ENCODE peak calls at places on chromosomes 13 and 19, in five cellular contexts. One of them, this sample, is unnamed.

GRCh38 chr19:6066661-6067646 is 43.3 kb downstream of the RFX2 start:
- DNase-seq in cardiac muscle cell: peak; percentile 73
- DNase-seq in IMR-90: peak; percentile 86
- DNase-seq in heart right ventricle: peak; percentile 91
- DNase-seq in heart left ventricle: peak; percentile 98
- DNase-seq in this sample: peak; percentile 97

GRCh38 chr13:31444266-31444862 is 244.6 kb downstream of the B3GLCT start:
- DNase-seq in heart left ventricle: no peak
- DNase-seq in cardiac muscle cell: no peak
- DNase-seq in heart right ventricle: peak; percentile 17
- DNase-seq in IMR-90: no peak
- DNase-seq in this sample: no peak

GRCh38 chr19:49786432-49786831 is 19.6 kb downstream of the AP2A1 start:
- DNase-seq in heart left ventricle: no peak
- DNase-seq in IMR-90: peak; percentile 53
- DNase-seq in cardiac muscle cell: peak; percentile 23
- DNase-seq in heart right ventricle: no peak
- DNase-seq in this sample: no peak

GRCh38 chr19:3459322-3459881 is 20.9 kb downstream of the SMIM24 start:
- DNase-seq in IMR-90: peak; percentile 94
- DNase-seq in heart left ventricle: peak; percentile 95
- DNase-seq in cardiac muscle cell: peak; percentile 60
- DNase-seq in heart right ventricle: peak; percentile 76
- DNase-seq in this sample: peak; percentile 80

GRCh38 chr19:14507704-14508246 is 10.4 kb downstream of the DNAJB1 start:
- DNase-seq in cardiac muscle cell: peak; percentile 74
- DNase-seq in heart left ventricle: no peak
- DNase-seq in IMR-90: peak; percentile 67
- DNase-seq in heart right ventricle: no peak
- DNase-seq in this sample: no peak

GRCh38 chr13:46057251-46058015 is 4.9 kb upstream of the ZC3H13 start:
- DNase-seq in heart right ventricle: no peak
- DNase-seq in cardiac muscle cell: no peak
- DNase-seq in IMR-90: peak; percentile 18
- DNase-seq in heart left ventricle: no peak
- DNase-seq in this sample: no peak

GRCh38 chr19:13023666-13024065 is 28.4 kb downstream of the NFIX start:
- DNase-seq in cardiac muscle cell: no peak
- DNase-seq in heart right ventricle: no peak
- DNase-seq in IMR-90: no peak
- DNase-seq in heart left ventricle: no peak
- DNase-seq in this sample: no peak

GRCh38 chr13:46521921-46522691 is 30.9 kb upstream of the LRCH1 start:
- DNase-seq in heart left ventricle: no peak
- DNase-seq in IMR-90: no peak
- DNase-seq in heart right ventricle: no peak
- DNase-seq in cardiac muscle cell: no peak
- DNase-seq in this sample: no peak

GRCh38 chr13:94176576-94176975 is 302.9 kb downstream of the DCT start:
- DNase-seq in heart right ventricle: no peak
- DNase-seq in IMR-90: no peak
- DNase-seq in cardiac muscle cell: no peak
- DNase-seq in heart left ventricle: no peak
- DNase-seq in this sample: no peak

GRCh38 chr13:34993470-34993869 is 51.4 kb downstream of the NBEA start:
- DNase-seq in heart left ventricle: no peak
- DNase-seq in cardiac muscle cell: no peak
- DNase-seq in heart right ventricle: no peak
- DNase-seq in IMR-90: no peak
- DNase-seq in this sample: no peak

GRCh38 chr19:54364775-54365257 is at the start of gene LAIR1:
- DNase-seq in heart right ventricle: peak; percentile 34
- DNase-seq in heart left ventricle: peak; percentile 52
- DNase-seq in IMR-90: no peak
- DNase-seq in cardiac muscle cell: no peak
- DNase-seq in this sample: no peak

GRCh38 chr13:85974604-85975366 is 175.6 kb upstream of the SLITRK6 start:
- DNase-seq in heart right ventricle: no peak
- DNase-seq in cardiac muscle cell: peak; percentile 79
- DNase-seq in IMR-90: no peak
- DNase-seq in heart left ventricle: no peak
- DNase-seq in this sample: no peak

GRCh38 chr19:36772341-36773222 is at the start of gene ZNF850:
- DNase-seq in IMR-90: peak; percentile 92
- DNase-seq in heart right ventricle: peak; percentile 96
- DNase-seq in heart left ventricle: peak; percentile 96
- DNase-seq in cardiac muscle cell: peak; percentile 97
- DNase-seq in this sample: peak; percentile 98

GRCh38 chr19:14562660-14563589 is 8.9 kb downstream of the NDUFB7 start:
- DNase-seq in cardiac muscle cell: no peak
- DNase-seq in heart right ventricle: peak; percentile 22
- DNase-seq in heart left ventricle: no peak
- DNase-seq in IMR-90: no peak
- DNase-seq in this sample: no peak

GRCh38 chr13:32086791-32087441 is 55.3 kb downstream of the FRY start:
- DNase-seq in heart left ventricle: no peak
- DNase-seq in IMR-90: no peak
- DNase-seq in cardiac muscle cell: no peak
- DNase-seq in heart right ventricle: no peak
- DNase-seq in this sample: no peak

GRCh38 chr13:113767366-113767765 is 8.3 kb downstream of the TMEM255B start:
- DNase-seq in IMR-90: no peak
- DNase-seq in heart left ventricle: no peak
- DNase-seq in heart right ventricle: no peak
- DNase-seq in cardiac muscle cell: no peak
- DNase-seq in this sample: no peak
- H3K9me3 ChIP-seq in IMR-90: peaks cover 5% of the 10 kb centered on the region
- H3K9me3 ChIP-seq in heart left ventricle: peaks cover 7% of the 10 kb centered on the region
- H3K9me3 ChIP-seq in heart right ventricle: no peaks in the 10 kb centered on the region
- H3K9me3 ChIP-seq in cardiac muscle cell: no peaks in the 10 kb centered on the region
- H3K9me3 ChIP-seq in this sample: no peaks in the 10 kb centered on the region

GRCh38 chr19:19319725-19320361 is 466 bp downstream of the SUGP1 start:
- DNase-seq in cardiac muscle cell: no peak
- DNase-seq in IMR-90: no peak
- DNase-seq in heart left ventricle: no peak
- DNase-seq in heart right ventricle: no peak
- DNase-seq in this sample: no peak

GRCh38 chr19:19320362-19321142 is at the start of the genes MAU2 and SUGP1:
- DNase-seq in heart left ventricle: peak; percentile 92
- DNase-seq in cardiac muscle cell: peak; percentile 93
- DNase-seq in heart right ventricle: peak; percentile 88
- DNase-seq in IMR-90: peak; percentile 90
- DNase-seq in this sample: peak; percentile 92

GRCh38 chr19:19324059-19324755 is 3.6 kb downstream of the MAU2 start:
- DNase-seq in cardiac muscle cell: no peak
- DNase-seq in heart right ventricle: no peak
- DNase-seq in IMR-90: no peak
- DNase-seq in heart left ventricle: no peak
- DNase-seq in this sample: no peak

GRCh38 chr19:19316082-19316481 is 4.2 kb downstream of the SUGP1 start:
- DNase-seq in IMR-90: no peak
- DNase-seq in cardiac muscle cell: no peak
- DNase-seq in heart left ventricle: no peak
- DNase-seq in heart right ventricle: no peak
- DNase-seq in this sample: no peak

DNA sequence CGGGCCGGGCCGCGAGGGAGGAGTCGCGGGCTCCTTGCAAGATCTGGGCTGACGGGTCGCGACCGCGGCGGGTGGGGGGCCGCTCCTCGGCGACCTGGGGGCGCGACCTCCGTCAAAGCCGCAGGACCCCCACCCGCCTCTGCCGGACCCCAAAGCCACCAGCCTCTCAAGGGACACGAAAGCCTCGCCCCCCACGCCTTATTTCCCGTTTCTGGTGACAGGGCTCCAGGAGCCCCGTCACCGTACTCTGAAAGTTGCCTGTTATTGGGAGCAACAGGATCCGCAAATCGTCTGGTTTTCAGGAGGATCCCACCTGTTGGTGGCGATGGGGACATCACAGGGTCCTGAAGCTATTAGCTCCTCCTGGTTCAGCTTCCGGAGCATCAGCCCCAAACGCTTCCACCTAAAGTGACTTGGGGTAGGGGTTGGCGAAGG is 531 bp downstream of the MAU2 start:
- DNase-seq in heart left ventricle: no peak
- DNase-seq in IMR-90: no peak
- DNase-seq in heart right ventricle: no peak
- DNase-seq in cardiac muscle cell: peak; percentile 44
- DNase-seq in this sample: no peak
- H3K4me1 ChIP-seq in heart left ventricle: peaks cover 45% of the 10 kb centered on the region
- H3K4me1 ChIP-seq in IMR-90: peaks cover 5% of the 10 kb centered on the region
- H3K4me1 ChIP-seq in heart right ventricle: peaks cover 38% of the 10 kb centered on the region
- H3K4me1 ChIP-seq in cardiac muscle cell: peaks cover 19% of the 10 kb centered on the region
- H3K4me1 ChIP-seq in this sample: peaks cover 11% of the 10 kb centered on the region

DNA sequence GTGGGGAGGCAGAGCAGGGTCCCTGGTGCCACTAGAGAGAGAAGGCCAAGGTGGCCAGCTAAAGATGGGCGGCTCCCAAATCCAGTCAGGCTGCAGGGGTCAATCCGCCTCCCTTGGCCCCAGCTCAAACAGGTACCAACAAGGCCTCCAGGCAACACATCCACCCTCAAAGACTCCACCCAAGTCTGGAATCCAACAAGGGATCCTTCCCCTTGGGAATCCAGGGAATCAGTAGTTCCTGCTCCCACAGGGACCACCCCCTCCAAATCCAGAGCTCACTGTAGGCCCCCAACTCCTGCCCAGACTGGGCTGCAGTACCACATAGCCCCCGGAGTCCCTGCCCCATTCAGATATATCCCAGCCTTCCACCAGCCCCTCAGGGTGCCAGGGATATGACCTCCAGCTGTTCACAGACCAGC is 3.3 kb downstream of the ERF start:
- DNase-seq in heart left ventricle: no peak
- DNase-seq in cardiac muscle cell: no peak
- DNase-seq in IMR-90: no peak
- DNase-seq in heart right ventricle: no peak
- DNase-seq in this sample: no peak
- H3K27ac ChIP-seq in heart left ventricle: peak overlapping the region; percentile 99
- H3K27ac ChIP-seq in cardiac muscle cell: peak overlapping the region; percentile 95
- H3K27ac ChIP-seq in IMR-90: peak overlapping the region; percentile 87
- H3K27ac ChIP-seq in heart right ventricle: peak overlapping the region; percentile 96
- H3K27ac ChIP-seq in this sample: peak overlapping the region; percentile 96

GRCh38 chr13:91580749-91581148 is 182.3 kb downstream of the GPC5 start:
- DNase-seq in cardiac muscle cell: no peak
- DNase-seq in heart left ventricle: no peak
- DNase-seq in IMR-90: no peak
- DNase-seq in heart right ventricle: no peak
- DNase-seq in this sample: no peak
- H3K9me3 ChIP-seq in cardiac muscle cell: no peaks in the 10 kb centered on the region
- H3K9me3 ChIP-seq in heart left ventricle: peaks cover 10% of the 10 kb centered on the region
- H3K9me3 ChIP-seq in IMR-90: peaks cover 3% of the 10 kb centered on the region
- H3K9me3 ChIP-seq in heart right ventricle: no peaks in the 10 kb centered on the region
- H3K9me3 ChIP-seq in this sample: no peaks in the 10 kb centered on the region

GRCh38 chr19:46608178-46608577 is 7.0 kb downstream of the CALM3 start:
- DNase-seq in heart right ventricle: no peak
- DNase-seq in heart left ventricle: no peak
- DNase-seq in IMR-90: no peak
- DNase-seq in cardiac muscle cell: no peak
- DNase-seq in this sample: no peak

GRCh38 chr19:46606019-46606418 is 4.9 kb downstream of the CALM3 start:
- DNase-seq in heart left ventricle: no peak
- DNase-seq in IMR-90: no peak
- DNase-seq in heart right ventricle: no peak
- DNase-seq in cardiac muscle cell: no peak
- DNase-seq in this sample: no peak

GRCh38 chr19:46607441-46607841 is 6.3 kb downstream of the CALM3 start:
- DNase-seq in cardiac muscle cell: no peak
- DNase-seq in heart left ventricle: no peak
- DNase-seq in heart right ventricle: no peak
- DNase-seq in IMR-90: no peak
- DNase-seq in this sample: no peak

GRCh38 chr19:46605356-46605821 is 4.3 kb downstream of the CALM3 start:
- DNase-seq in heart right ventricle: no peak
- DNase-seq in cardiac muscle cell: no peak
- DNase-seq in IMR-90: no peak
- DNase-seq in heart left ventricle: no peak
- DNase-seq in this sample: no peak

DNA sequence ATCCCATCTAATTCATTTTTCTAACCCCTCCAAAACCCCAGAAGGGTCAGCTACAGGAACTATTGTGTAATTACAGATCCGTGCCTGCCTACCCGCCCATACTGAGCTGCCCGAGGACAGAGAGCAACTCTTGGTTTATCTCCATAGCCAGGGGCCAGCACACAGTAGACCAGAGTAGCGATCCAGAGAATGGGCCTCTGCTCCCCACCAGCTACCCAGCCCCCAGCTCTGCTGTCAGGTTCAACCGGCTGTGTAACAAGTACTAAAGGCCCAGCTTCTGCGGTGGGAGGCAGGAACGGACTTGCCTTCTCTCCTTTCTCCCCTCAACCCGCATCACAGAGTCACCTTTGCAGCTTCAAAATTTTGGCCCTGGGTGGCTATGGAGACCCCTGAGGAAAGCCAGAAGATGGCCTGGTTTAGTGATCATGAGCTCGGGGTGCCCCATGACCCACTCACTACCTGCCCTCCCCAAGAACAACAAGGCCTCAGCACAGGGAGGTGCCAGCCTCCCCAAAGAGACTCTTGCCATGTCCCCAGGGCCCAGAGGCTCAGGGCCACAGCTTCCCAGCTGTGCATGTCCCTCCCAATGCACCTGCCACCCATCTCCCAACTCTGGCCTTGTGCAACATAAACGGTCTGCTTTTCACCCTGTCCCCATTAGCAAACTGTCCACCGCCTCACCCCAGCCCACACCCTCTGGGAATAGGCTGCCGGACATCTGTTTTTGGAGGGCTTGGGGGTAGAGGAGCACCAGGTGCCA is 5.7 kb downstream of the CALM3 start:
- DNase-seq in IMR-90: no peak
- DNase-seq in cardiac muscle cell: no peak
- DNase-seq in heart right ventricle: no peak
- DNase-seq in heart left ventricle: no peak
- DNase-seq in this sample: no peak
- H3K4me1 ChIP-seq in IMR-90: peaks cover 15% of the 10 kb centered on the region
- H3K4me1 ChIP-seq in cardiac muscle cell: peaks cover 21% of the 10 kb centered on the region
- H3K4me1 ChIP-seq in heart right ventricle: peaks cover 30% of the 10 kb centered on the region
- H3K4me1 ChIP-seq in heart left ventricle: peaks cover 41% of the 10 kb centered on the region
- H3K4me1 ChIP-seq in this sample: peaks cover 18% of the 10 kb centered on the region

DNA sequence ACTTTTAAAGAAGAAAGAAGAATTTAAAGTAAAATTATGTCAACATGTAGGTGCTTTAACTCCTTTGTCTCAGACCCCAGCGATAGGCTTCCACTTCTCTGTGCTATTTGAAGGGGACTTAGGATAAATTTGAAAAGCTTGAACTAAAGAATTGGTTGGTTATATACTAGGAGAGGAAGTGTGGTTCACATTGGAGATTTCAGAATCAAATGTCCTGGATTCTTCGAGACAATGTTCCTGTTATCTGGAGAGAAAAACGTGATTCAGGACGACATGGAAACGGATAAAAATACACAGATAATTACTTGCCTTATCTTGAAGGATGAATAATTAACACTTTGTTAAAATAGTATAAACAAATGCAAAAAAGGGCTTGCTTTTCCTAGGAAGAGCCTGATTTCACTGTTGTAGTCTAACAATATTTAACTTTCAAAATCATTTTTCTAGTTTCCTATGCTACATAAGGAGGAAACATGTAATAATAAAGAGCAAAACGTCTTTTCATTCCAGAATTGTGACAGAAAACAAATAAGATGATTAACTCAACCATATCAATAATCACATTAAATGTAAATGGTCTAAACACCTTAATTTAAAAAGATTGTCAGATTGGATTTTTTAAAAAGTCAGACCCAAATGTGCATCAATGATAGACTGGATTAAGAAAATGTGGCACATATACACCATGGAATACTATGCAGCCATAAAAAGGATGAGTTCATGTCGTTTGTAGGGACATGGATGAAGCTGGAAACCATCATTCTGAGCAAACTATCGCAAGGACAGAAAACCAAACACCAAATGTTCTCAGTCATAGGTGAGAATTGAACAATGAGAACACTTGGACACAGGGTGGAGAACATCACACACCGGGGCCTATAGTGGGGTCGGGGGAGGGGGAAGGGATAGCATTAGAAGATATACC is 724 bp upstream of the ZNF780A start:
- DNase-seq in cardiac muscle cell: no peak
- DNase-seq in heart right ventricle: no peak
- DNase-seq in heart left ventricle: no peak
- DNase-seq in IMR-90: no peak
- DNase-seq in this sample: no peak
- H3K27ac ChIP-seq in cardiac muscle cell: peak overlapping the region; percentile 90
- H3K27ac ChIP-seq in heart right ventricle: peak overlapping the region; percentile 90
- H3K27ac ChIP-seq in heart left ventricle: peak overlapping the region; percentile 97
- H3K27ac ChIP-seq in IMR-90: peak overlapping the region; percentile 52
- H3K27ac ChIP-seq in this sample: peak overlapping the region; percentile 83

This sample was measured in pancreas.